ENCODE peak calls at places on chromosomes 13 and 19, in four cellular contexts. K, D, B and E are unnamed samples.

GRCh38 chr13:35914662-35915061 is 216.5 kb downstream of the DCLK1 start:
- DNase-seq in K (no peak), D (no peak), B (no peak), E (no peak)

GRCh38 chr13:66087149-66087780 is 1142.9 kb downstream of the PCDH9 start:
- DNase-seq in K (no peak), D (no peak), B (no peak), E (no peak)

GRCh38 chr13:22877421-22877820 is 303.4 kb upstream of the SGCG start:
- DNase-seq in K (no peak), D (no peak), B (no peak), E (no peak)

GRCh38 chr19:6092329-6093286 is 17.7 kb downstream of the RFX2 start:
- DNase-seq in K (no peak), D (no peak), B (no peak), E (peak; percentile 75)

GRCh38 chr13:75715598-75716523 is 79.7 kb downstream of the LMO7 start:
- DNase-seq in K (no peak), D (no peak), B (peak; percentile 35), E (no peak)

GRCh38 chr19:3655402-3656072 is 28.9 kb upstream of the CACTIN start:
- DNase-seq in K (no peak), D (peak; percentile 88), B (no peak), E (no peak)

GRCh38 chr13:46086421-46086922 is 18.4 kb downstream of the CPB2 start:
- DNase-seq in K (no peak), D (no peak), B (no peak), E (no peak)

GRCh38 chr19:40783711-40784110 is 5.7 kb downstream of the RAB4B start:
- DNase-seq in K (no peak), D (no peak), B (no peak), E (no peak)

GRCh38 chr13:75399168-75399878 is 82.6 kb downstream of the TBC1D4 start:
- DNase-seq in K (no peak), D (no peak), B (no peak), E (no peak)

GRCh38 chr19:34298891-34299510 is 44.6 kb downstream of the GARRE1 start:
- DNase-seq in K (no peak), D (no peak), B (no peak), E (no peak)

GRCh38 chr13:26254583-26255102 is 714 bp downstream of the CDK8 start:
- DNase-seq in K (peak; percentile 55), D (no peak), B (peak; percentile 52), E (peak; percentile 80)

GRCh38 chr19:2537544-2537943 is 61.6 kb downstream of the GADD45B start:
- DNase-seq in K (no peak), D (no peak), B (peak; percentile 29), E (no peak)